ENCODE peak calls at places on chromosomes 1 and 21, in four cellular contexts. One of them, this sample, is unnamed.

GRCh38 chr1:201933840-201934430 is 12.4 kb downstream of the LMOD1 start:
- DNase-seq in Ammon's horn: no peak
- DNase-seq in amniotic stem cell: no peak
- DNase-seq in activated CD4-positive, alpha-beta T cell treated with anti-CD3 and anti-CD28 coated beads, Interleukin-2, amount 10 ng/mL, durations not matched to agents 24 days and 14 days: no peak
- DNase-seq in this sample: no peak

GRCh38 chr1:202249846-202250245 is 56.2 kb downstream of the LGR6 start:
- DNase-seq in amniotic stem cell: no peak
- DNase-seq in Ammon's horn: peak
- DNase-seq in activated CD4-positive, alpha-beta T cell treated with anti-CD3 and anti-CD28 coated beads, Interleukin-2, amount 10 ng/mL, durations not matched to agents 24 days and 14 days: no peak
- DNase-seq in this sample: no peak

GRCh38 chr1:21939650-21940374 is 2.7 kb upstream of the HSPG2 start:
- DNase-seq in activated CD4-positive, alpha-beta T cell treated with anti-CD3 and anti-CD28 coated beads, Interleukin-2, amount 10 ng/mL, durations not matched to agents 24 days and 14 days: no peak
- DNase-seq in Ammon's horn: peak
- DNase-seq in amniotic stem cell: peak
- DNase-seq in this sample: peak

GRCh38 chr21:23249760-23250159 is 2251.6 kb downstream of the NCAM2 start:
- DNase-seq in activated CD4-positive, alpha-beta T cell treated with anti-CD3 and anti-CD28 coated beads, Interleukin-2, amount 10 ng/mL, durations not matched to agents 24 days and 14 days: no peak
- DNase-seq in amniotic stem cell: no peak
- DNase-seq in Ammon's horn: no peak
- DNase-seq in this sample: no peak

GRCh38 chr21:16192900-16193299 is 463.1 kb downstream of the USP25 start:
- DNase-seq in Ammon's horn: no peak
- DNase-seq in activated CD4-positive, alpha-beta T cell treated with anti-CD3 and anti-CD28 coated beads, Interleukin-2, amount 10 ng/mL, durations not matched to agents 24 days and 14 days: no peak
- DNase-seq in amniotic stem cell: no peak
- DNase-seq in this sample: no peak

GRCh38 chr1:189499736-189500135 is 977.9 kb downstream of the BRINP3 start:
- DNase-seq in amniotic stem cell: no peak
- DNase-seq in Ammon's horn: no peak
- DNase-seq in activated CD4-positive, alpha-beta T cell treated with anti-CD3 and anti-CD28 coated beads, Interleukin-2, amount 10 ng/mL, durations not matched to agents 24 days and 14 days: no peak
- DNase-seq in this sample: no peak

GRCh38 chr1:43435146-43436145 is 18.3 kb downstream of the HYI start:
- DNase-seq in Ammon's horn: peak
- DNase-seq in activated CD4-positive, alpha-beta T cell treated with anti-CD3 and anti-CD28 coated beads, Interleukin-2, amount 10 ng/mL, durations not matched to agents 24 days and 14 days: no peak
- DNase-seq in amniotic stem cell: no peak
- DNase-seq in this sample: peak

GRCh38 chr1:201656670-201657032 is 117.7 kb downstream of the NAV1 start:
- DNase-seq in activated CD4-positive, alpha-beta T cell treated with anti-CD3 and anti-CD28 coated beads, Interleukin-2, amount 10 ng/mL, durations not matched to agents 24 days and 14 days: no peak
- DNase-seq in Ammon's horn: no peak
- DNase-seq in amniotic stem cell: no peak
- DNase-seq in this sample: no peak

GRCh38 chr1:2415801-2416208 is 3.4 kb upstream of the PEX10 start:
- DNase-seq in activated CD4-positive, alpha-beta T cell treated with anti-CD3 and anti-CD28 coated beads, Interleukin-2, amount 10 ng/mL, durations not matched to agents 24 days and 14 days: peak
- DNase-seq in amniotic stem cell: no peak
- DNase-seq in Ammon's horn: no peak
- DNase-seq in this sample: no peak

GRCh38 chr1:42420911-42421585 is 34.8 kb downstream of the ZMYND12 start:
- DNase-seq in Ammon's horn: peak
- DNase-seq in amniotic stem cell: no peak
- DNase-seq in activated CD4-positive, alpha-beta T cell treated with anti-CD3 and anti-CD28 coated beads, Interleukin-2, amount 10 ng/mL, durations not matched to agents 24 days and 14 days: no peak
- DNase-seq in this sample: peak

GRCh38 chr1:158771950-158772866 is at the start of gene OR6N1:
- DNase-seq in amniotic stem cell: no peak
- DNase-seq in Ammon's horn: no peak
- DNase-seq in activated CD4-positive, alpha-beta T cell treated with anti-CD3 and anti-CD28 coated beads, Interleukin-2, amount 10 ng/mL, durations not matched to agents 24 days and 14 days: no peak
- DNase-seq in this sample: no peak

GRCh38 chr1:64514197-64514765 is 44.4 kb downstream of the CACHD1 start:
- DNase-seq in activated CD4-positive, alpha-beta T cell treated with anti-CD3 and anti-CD28 coated beads, Interleukin-2, amount 10 ng/mL, durations not matched to agents 24 days and 14 days: no peak
- DNase-seq in Ammon's horn: no peak
- DNase-seq in amniotic stem cell: no peak
- DNase-seq in this sample: no peak

GRCh38 chr1:208737922-208738321 is 493.7 kb upstream of the PLXNA2 start:
- DNase-seq in amniotic stem cell: no peak
- DNase-seq in Ammon's horn: no peak
- DNase-seq in activated CD4-positive, alpha-beta T cell treated with anti-CD3 and anti-CD28 coated beads, Interleukin-2, amount 10 ng/mL, durations not matched to agents 24 days and 14 days: no peak
- DNase-seq in this sample: no peak

GRCh38 chr1:194055545-194055944 is 869.1 kb upstream of the B3GALT2 start:
- DNase-seq in amniotic stem cell: no peak
- DNase-seq in activated CD4-positive, alpha-beta T cell treated with anti-CD3 and anti-CD28 coated beads, Interleukin-2, amount 10 ng/mL, durations not matched to agents 24 days and 14 days: no peak
- DNase-seq in Ammon's horn: peak
- DNase-seq in this sample: no peak

GRCh38 chr1:163174524-163175437 is 27.9 kb downstream of the RGS5 start:
- DNase-seq in activated CD4-positive, alpha-beta T cell treated with anti-CD3 and anti-CD28 coated beads, Interleukin-2, amount 10 ng/mL, durations not matched to agents 24 days and 14 days: peak
- DNase-seq in amniotic stem cell: peak
- DNase-seq in Ammon's horn: peak
- DNase-seq in this sample: peak

GRCh38 chr1:41917835-41918449 is 780 bp downstream of the HIVEP3 start:
- DNase-seq in Ammon's horn: peak
- DNase-seq in amniotic stem cell: no peak
- DNase-seq in activated CD4-positive, alpha-beta T cell treated with anti-CD3 and anti-CD28 coated beads, Interleukin-2, amount 10 ng/mL, durations not matched to agents 24 days and 14 days: peak
- DNase-seq in this sample: no peak

GRCh38 chr1:189150624-189151023 is 1327.0 kb downstream of the BRINP3 start:
- DNase-seq in amniotic stem cell: no peak
- DNase-seq in activated CD4-positive, alpha-beta T cell treated with anti-CD3 and anti-CD28 coated beads, Interleukin-2, amount 10 ng/mL, durations not matched to agents 24 days and 14 days: no peak
- DNase-seq in Ammon's horn: no peak
- DNase-seq in this sample: no peak

GRCh38 chr1:59020151-59020997 is 236.5 kb upstream of the JUN start:
- DNase-seq in activated CD4-positive, alpha-beta T cell treated with anti-CD3 and anti-CD28 coated beads, Interleukin-2, amount 10 ng/mL, durations not matched to agents 24 days and 14 days: peak
- DNase-seq in amniotic stem cell: no peak
- DNase-seq in Ammon's horn: peak
- DNase-seq in this sample: no peak

GRCh38 chr21:46154155-46154954 is 1.0 kb downstream of the FTCD start:
- DNase-seq in activated CD4-positive, alpha-beta T cell treated with anti-CD3 and anti-CD28 coated beads, Interleukin-2, amount 10 ng/mL, durations not matched to agents 24 days and 14 days: no peak
- DNase-seq in amniotic stem cell: no peak
- DNase-seq in Ammon's horn: no peak
- DNase-seq in this sample: no peak

GRCh38 chr1:47710075-47711071 is 272.5 kb downstream of the FOXD2 start:
- DNase-seq in Ammon's horn: peak
- DNase-seq in amniotic stem cell: peak
- DNase-seq in activated CD4-positive, alpha-beta T cell treated with anti-CD3 and anti-CD28 coated beads, Interleukin-2, amount 10 ng/mL, durations not matched to agents 24 days and 14 days: peak
- DNase-seq in this sample: no peak

GRCh38 chr1:204409111-204409510 is 2.5 kb downstream of the PPP1R15B start:
- DNase-seq in Ammon's horn: no peak
- DNase-seq in amniotic stem cell: no peak
- DNase-seq in activated CD4-positive, alpha-beta T cell treated with anti-CD3 and anti-CD28 coated beads, Interleukin-2, amount 10 ng/mL, durations not matched to agents 24 days and 14 days: no peak
- DNase-seq in this sample: no peak

GRCh38 chr1:54167422-54168139 is 14.8 kb upstream of the CDCP2 start:
- DNase-seq in amniotic stem cell: no peak
- DNase-seq in Ammon's horn: peak
- DNase-seq in activated CD4-positive, alpha-beta T cell treated with anti-CD3 and anti-CD28 coated beads, Interleukin-2, amount 10 ng/mL, durations not matched to agents 24 days and 14 days: no peak
- DNase-seq in this sample: no peak

GRCh38 chr21:42508371-42508770 is 5.3 kb upstream of the SLC37A1 start:
- DNase-seq in amniotic stem cell: no peak
- DNase-seq in Ammon's horn: no peak
- DNase-seq in activated CD4-positive, alpha-beta T cell treated with anti-CD3 and anti-CD28 coated beads, Interleukin-2, amount 10 ng/mL, durations not matched to agents 24 days and 14 days: no peak
- DNase-seq in this sample: no peak

GRCh38 chr1:244881552-244882280 is 17.4 kb upstream of the HNRNPU start:
- DNase-seq in Ammon's horn: no peak
- DNase-seq in amniotic stem cell: no peak
- DNase-seq in activated CD4-positive, alpha-beta T cell treated with anti-CD3 and anti-CD28 coated beads, Interleukin-2, amount 10 ng/mL, durations not matched to agents 24 days and 14 days: no peak
- DNase-seq in this sample: no peak

GRCh38 chr1:15178571-15179484 is 25.3 kb downstream of the TMEM51 start:
- DNase-seq in Ammon's horn: no peak
- DNase-seq in activated CD4-positive, alpha-beta T cell treated with anti-CD3 and anti-CD28 coated beads, Interleukin-2, amount 10 ng/mL, durations not matched to agents 24 days and 14 days: no peak
- DNase-seq in amniotic stem cell: peak
- DNase-seq in this sample: peak

GRCh38 chr1:89844236-89844807 is 23.5 kb downstream of the LRRC8D start:
- DNase-seq in activated CD4-positive, alpha-beta T cell treated with anti-CD3 and anti-CD28 coated beads, Interleukin-2, amount 10 ng/mL, durations not matched to agents 24 days and 14 days: peak
- DNase-seq in Ammon's horn: no peak
- DNase-seq in amniotic stem cell: no peak
- DNase-seq in this sample: no peak

GRCh38 chr1:71587961-71588360 is 507.1 kb upstream of the ZRANB2 start:
- DNase-seq in Ammon's horn: peak
- DNase-seq in activated CD4-positive, alpha-beta T cell treated with anti-CD3 and anti-CD28 coated beads, Interleukin-2, amount 10 ng/mL, durations not matched to agents 24 days and 14 days: no peak
- DNase-seq in amniotic stem cell: peak
- DNase-seq in this sample: peak

GRCh38 chr1:63943393-63943792 is 169.6 kb downstream of the ROR1 start:
- DNase-seq in Ammon's horn: no peak
- DNase-seq in activated CD4-positive, alpha-beta T cell treated with anti-CD3 and anti-CD28 coated beads, Interleukin-2, amount 10 ng/mL, durations not matched to agents 24 days and 14 days: no peak
- DNase-seq in amniotic stem cell: no peak
- DNase-seq in this sample: no peak

GRCh38 chr1:248828845-248829244 is 3.1 kb upstream of the SH3BP5L start:
- DNase-seq in amniotic stem cell: peak
- DNase-seq in Ammon's horn: no peak
- DNase-seq in activated CD4-positive, alpha-beta T cell treated with anti-CD3 and anti-CD28 coated beads, Interleukin-2, amount 10 ng/mL, durations not matched to agents 24 days and 14 days: no peak
- DNase-seq in this sample: peak

GRCh38 chr1:119647228-119647733 is 785 bp downstream of the ZNF697 start:
- DNase-seq in Ammon's horn: peak
- DNase-seq in activated CD4-positive, alpha-beta T cell treated with anti-CD3 and anti-CD28 coated beads, Interleukin-2, amount 10 ng/mL, durations not matched to agents 24 days and 14 days: no peak
- DNase-seq in amniotic stem cell: no peak
- DNase-seq in this sample: no peak

GRCh38 chr1:55959136-55959548 is 620.2 kb downstream of the PLPP3 start:
- DNase-seq in activated CD4-positive, alpha-beta T cell treated with anti-CD3 and anti-CD28 coated beads, Interleukin-2, amount 10 ng/mL, durations not matched to agents 24 days and 14 days: no peak
- DNase-seq in amniotic stem cell: no peak
- DNase-seq in Ammon's horn: no peak
- DNase-seq in this sample: no peak

GRCh38 chr1:61049850-61050540 is 32.4 kb upstream of the NFIA start:
- DNase-seq in Ammon's horn: peak
- DNase-seq in activated CD4-positive, alpha-beta T cell treated with anti-CD3 and anti-CD28 coated beads, Interleukin-2, amount 10 ng/mL, durations not matched to agents 24 days and 14 days: peak
- DNase-seq in amniotic stem cell: no peak
- DNase-seq in this sample: peak

GRCh38 chr1:117225931-117226330 is 15.2 kb upstream of the VTCN1 start:
- DNase-seq in Ammon's horn: no peak
- DNase-seq in amniotic stem cell: no peak
- DNase-seq in activated CD4-positive, alpha-beta T cell treated with anti-CD3 and anti-CD28 coated beads, Interleukin-2, amount 10 ng/mL, durations not matched to agents 24 days and 14 days: no peak
- DNase-seq in this sample: no peak

GRCh38 chr1:83901547-83902155 is 97.3 kb downstream of the TTLL7 start:
- DNase-seq in Ammon's horn: no peak
- DNase-seq in amniotic stem cell: peak
- DNase-seq in activated CD4-positive, alpha-beta T cell treated with anti-CD3 and anti-CD28 coated beads, Interleukin-2, amount 10 ng/mL, durations not matched to agents 24 days and 14 days: no peak
- DNase-seq in this sample: peak

GRCh38 chr1:5744911-5745431 is 247.3 kb downstream of the NPHP4 start:
- DNase-seq in activated CD4-positive, alpha-beta T cell treated with anti-CD3 and anti-CD28 coated beads, Interleukin-2, amount 10 ng/mL, durations not matched to agents 24 days and 14 days: no peak
- DNase-seq in Ammon's horn: peak
- DNase-seq in amniotic stem cell: no peak
- DNase-seq in this sample: no peak

GRCh38 chr1:99849744-99850457 is at the start of gene AGL:
- DNase-seq in amniotic stem cell: peak
- DNase-seq in activated CD4-positive, alpha-beta T cell treated with anti-CD3 and anti-CD28 coated beads, Interleukin-2, amount 10 ng/mL, durations not matched to agents 24 days and 14 days: peak
- DNase-seq in Ammon's horn: peak
- DNase-seq in this sample: peak

GRCh38 chr1:30511563-30512252 is 211.7 kb downstream of the MATN1 start:
- DNase-seq in Ammon's horn: no peak
- DNase-seq in activated CD4-positive, alpha-beta T cell treated with anti-CD3 and anti-CD28 coated beads, Interleukin-2, amount 10 ng/mL, durations not matched to agents 24 days and 14 days: no peak
- DNase-seq in amniotic stem cell: no peak
- DNase-seq in this sample: peak

GRCh38 chr21:34886554-34887385 is 162.3 kb downstream of the RUNX1 start:
- DNase-seq in amniotic stem cell: no peak
- DNase-seq in activated CD4-positive, alpha-beta T cell treated with anti-CD3 and anti-CD28 coated beads, Interleukin-2, amount 10 ng/mL, durations not matched to agents 24 days and 14 days: peak
- DNase-seq in Ammon's horn: peak
- DNase-seq in this sample: no peak

GRCh38 chr1:235423214-235423652 is 56.0 kb downstream of the TBCE start:
- DNase-seq in Ammon's horn: no peak
- DNase-seq in activated CD4-positive, alpha-beta T cell treated with anti-CD3 and anti-CD28 coated beads, Interleukin-2, amount 10 ng/mL, durations not matched to agents 24 days and 14 days: peak
- DNase-seq in amniotic stem cell: no peak
- DNase-seq in this sample: no peak

This sample was measured in AG09309.